ENCODE peak calls at places on chromosome 10, in nine cellular contexts. Q, J, R, B, N, Y, G, P and A are unnamed samples.
A peak's percentile ranks its signal among the peaks of the same experiment; 100 is the strongest.

GRCh38 chr10:35025916-35026315 is 64.2 kb downstream of the CUL2 start:
- DNase-seq in Q (no peak), J (peak; percentile 99), R (no peak), B (no peak), N (no peak), Y (no peak), G (no peak), P (no peak), A (no peak)

GRCh38 chr10:92328999-92329398 is 38.0 kb downstream of the MARCHF5 start:
- DNase-seq in Q (no peak), J (peak; percentile 77), R (no peak), B (no peak), N (no peak), Y (no peak), G (peak; percentile 20), P (no peak), A (no peak)

GRCh38 chr10:88471909-88472308 is 111.2 kb downstream of the RNLS start:
- DNase-seq in Q (peak; percentile 53), J (no peak), R (no peak), B (no peak), N (no peak), Y (no peak), G (no peak), P (no peak), A (no peak)

GRCh38 chr10:97961979-97962378 is 68.4 kb downstream of the CRTAC1 start:
- DNase-seq in Q (peak; percentile 13), J (peak; percentile 27), R (no peak), B (no peak), N (no peak), Y (no peak), G (no peak), P (no peak), A (no peak)

GRCh38 chr10:28020080-28020860 is 21.4 kb upstream of the ODAD2 start:
- DNase-seq in Q (no peak), J (no peak), R (no peak), B (no peak), N (no peak), Y (no peak), G (no peak), P (no peak), A (no peak)

GRCh38 chr10:52617346-52617745 is 155.2 kb downstream of the MBL2 start:
- DNase-seq in Q (no peak), J (peak; percentile 89), R (no peak), B (no peak), N (no peak), Y (no peak), G (no peak), P (no peak), A (no peak)

GRCh38 chr10:119199231-119199992 is 8.0 kb upstream of the GRK5 start:
- DNase-seq in Q (peak; percentile 82), J (peak; percentile 70), R (peak; percentile 30), B (no peak), N (peak; percentile 75), Y (peak; percentile 83), G (peak; percentile 79), P (no peak), A (peak; percentile 54)

GRCh38 chr10:66162560-66163143 is 763.2 kb upstream of the LRRTM3 start:
- DNase-seq in Q (no peak), J (peak; percentile 81), R (no peak), B (no peak), N (no peak), Y (no peak), G (no peak), P (no peak), A (no peak)

GRCh38 chr10:34622914-34623313 is 192.2 kb downstream of the PARD3 start:
- DNase-seq in Q (no peak), J (no peak), R (no peak), B (no peak), N (no peak), Y (no peak), G (no peak), P (no peak), A (no peak)

GRCh38 chr10:75525646-75526045 is 94.2 kb downstream of the LRMDA start:
- DNase-seq in Q (no peak), J (peak; percentile 75), R (no peak), B (no peak), N (peak; percentile 3), Y (no peak), G (no peak), P (no peak), A (no peak)

GRCh38 chr10:131825960-131826650 is 74.7 kb upstream of the PPP2R2D start:
- DNase-seq in Q (no peak), J (no peak), R (no peak), B (no peak), N (no peak), Y (no peak), G (no peak), P (no peak), A (no peak)

GRCh38 chr10:117003336-117003735 is 1.7 kb downstream of the SHTN1 start:
- DNase-seq in Q (peak; percentile 88), J (peak; percentile 51), R (no peak), B (no peak), N (no peak), Y (no peak), G (no peak), P (no peak), A (no peak)

GRCh38 chr10:6211341-6212265 is 8.9 kb downstream of the PFKFB3 start:
- DNase-seq in Q (peak; percentile 33), J (no peak), R (no peak), B (no peak), N (peak; percentile 70), Y (peak; percentile 74), G (no peak), P (no peak), A (no peak)

GRCh38 chr10:87845624-87846377 is 17.5 kb downstream of the KLLN start:
- DNase-seq in Q (peak; percentile 45), J (peak; percentile 87), R (no peak), B (no peak), N (no peak), Y (no peak), G (no peak), P (no peak), A (no peak)

GRCh38 chr10:117553171-117553814 is 10.7 kb downstream of the EMX2 start:
- DNase-seq in Q (no peak), J (no peak), R (no peak), B (no peak), N (no peak), Y (no peak), G (no peak), P (no peak), A (no peak)

GRCh38 chr10:84626688-84627087 is 298.3 kb downstream of the CCSER2 start:
- DNase-seq in Q (no peak), J (no peak), R (no peak), B (no peak), N (no peak), Y (no peak), G (no peak), P (no peak), A (no peak)

GRCh38 chr10:10794776-10795175 is 222.9 kb upstream of the CELF2 start:
- DNase-seq in Q (no peak), J (peak; percentile 58), R (no peak), B (no peak), N (peak; percentile 62), Y (no peak), G (no peak), P (no peak), A (no peak)

GRCh38 chr10:92787557-92788152 is 60.7 kb upstream of the EXOC6 start:
- DNase-seq in Q (peak; percentile 9), J (no peak), R (no peak), B (no peak), N (no peak), Y (no peak), G (no peak), P (no peak), A (no peak)

GRCh38 chr10:75525067-75525466 is 93.6 kb downstream of the LRMDA start:
- DNase-seq in Q (no peak), J (peak; percentile 83), R (no peak), B (no peak), N (no peak), Y (no peak), G (no peak), P (no peak), A (no peak)

GRCh38 chr10:49158915-49159314 is 25.1 kb upstream of the FAM170B start:
- DNase-seq in Q (no peak), J (no peak), R (no peak), B (no peak), N (no peak), Y (no peak), G (no peak), P (no peak), A (no peak)

GRCh38 chr10:62735464-62736188 is 68.9 kb upstream of the ADO start:
- DNase-seq in Q (no peak), J (peak; percentile 99), R (no peak), B (no peak), N (peak; percentile 84), Y (no peak), G (no peak), P (no peak), A (no peak)

GRCh38 chr10:108801775-108802516 is 1121.4 kb downstream of the XPNPEP1 start:
- DNase-seq in Q (no peak), J (peak; percentile 52), R (no peak), B (no peak), N (peak; percentile 34), Y (no peak), G (no peak), P (no peak), A (no peak)

GRCh38 chr10:78980815-78981214 is 88.0 kb upstream of the ZMIZ1 start:
- DNase-seq in Q (no peak), J (no peak), R (no peak), B (no peak), N (no peak), Y (no peak), G (no peak), P (no peak), A (no peak)

GRCh38 chr10:97548828-97549455 is 23.6 kb upstream of the ANKRD2 start:
- DNase-seq in Q (no peak), J (no peak), R (no peak), B (no peak), N (no peak), Y (no peak), G (no peak), P (no peak), A (no peak)

GRCh38 chr10:59628456-59628855 is 81.2 kb downstream of the SLC16A9 start:
- DNase-seq in Q (peak; percentile 26), J (peak; percentile 65), R (no peak), B (no peak), N (no peak), Y (no peak), G (no peak), P (no peak), A (no peak)

GRCh38 chr10:104589431-104589830 is 51.7 kb upstream of the SORCS3 start:
- DNase-seq in Q (no peak), J (no peak), R (no peak), B (no peak), N (peak; percentile 73), Y (no peak), G (no peak), P (no peak), A (no peak)

GRCh38 chr10:58239561-58240169 is 28.0 kb downstream of the IPMK start:
- DNase-seq in Q (no peak), J (peak; percentile 46), R (no peak), B (no peak), N (peak; percentile 16), Y (no peak), G (no peak), P (no peak), A (no peak)